ENCODE peak calls at places on chromosomes 1 and 21, in five cellular contexts. One of them, this sample, is unnamed.
A peak's percentile ranks its signal among the peaks of the same experiment; 100 is the strongest.

GRCh38 chr1:116175621-116176020 is 64.4 kb downstream of the MAB21L3 start:
- DNase-seq in A549: no peak
- DNase-seq in breast epithelium: no peak
- DNase-seq in neuronal stem cell: no peak
- DNase-seq in prostate gland: no peak
- DNase-seq in this sample: no peak

GRCh38 chr1:112704511-112704907 is 2.4 kb downstream of the RHOC start:
- DNase-seq in A549: no peak
- DNase-seq in neuronal stem cell: no peak
- DNase-seq in breast epithelium: no peak
- DNase-seq in prostate gland: no peak
- DNase-seq in this sample: no peak

GRCh38 chr1:117501275-117501674 is 104.6 kb upstream of the TENT5C start:
- DNase-seq in prostate gland: no peak
- DNase-seq in A549: no peak
- DNase-seq in breast epithelium: no peak
- DNase-seq in neuronal stem cell: no peak
- DNase-seq in this sample: no peak

GRCh38 chr21:42567181-42567560 is 53.5 kb downstream of the SLC37A1 start:
- DNase-seq in A549: no peak
- DNase-seq in neuronal stem cell: no peak
- DNase-seq in breast epithelium: no peak
- DNase-seq in prostate gland: no peak
- DNase-seq in this sample: no peak

GRCh38 chr1:57019240-57019805 is 53.5 kb upstream of the C8B start:
- DNase-seq in A549: no peak
- DNase-seq in neuronal stem cell: no peak
- DNase-seq in breast epithelium: no peak
- DNase-seq in prostate gland: no peak
- DNase-seq in this sample: no peak

GRCh38 chr1:100566300-100566699 is 28.4 kb downstream of the GPR88 start:
- DNase-seq in A549: no peak
- DNase-seq in prostate gland: no peak
- DNase-seq in breast epithelium: no peak
- DNase-seq in neuronal stem cell: no peak
- DNase-seq in this sample: no peak

GRCh38 chr1:150863765-150864164 is 12.6 kb downstream of the ARNT start:
- DNase-seq in A549: no peak
- DNase-seq in breast epithelium: no peak
- DNase-seq in prostate gland: no peak
- DNase-seq in neuronal stem cell: no peak
- DNase-seq in this sample: no peak

GRCh38 chr1:6038603-6039002 is 7.1 kb upstream of the KCNAB2 start:
- DNase-seq in neuronal stem cell: no peak
- DNase-seq in A549: no peak
- DNase-seq in breast epithelium: no peak
- DNase-seq in prostate gland: no peak
- DNase-seq in this sample: no peak

GRCh38 chr1:152859696-152860095 is at the start of gene LCE7A:
- DNase-seq in prostate gland: no peak
- DNase-seq in neuronal stem cell: no peak
- DNase-seq in breast epithelium: no peak
- DNase-seq in A549: no peak
- DNase-seq in this sample: no peak
- H3K9me3 ChIP-seq in prostate gland: no peaks in the 10 kb centered on the region
- H3K9me3 ChIP-seq in neuronal stem cell: no peaks in the 10 kb centered on the region
- H3K9me3 ChIP-seq in breast epithelium: no peaks in the 10 kb centered on the region
- H3K9me3 ChIP-seq in A549: no peaks in the 10 kb centered on the region
- H3K9me3 ChIP-seq in this sample: no peaks in the 10 kb centered on the region

GRCh38 chr1:220818421-220819173 is 31.9 kb downstream of the MTARC1 start:
- DNase-seq in breast epithelium: no peak
- DNase-seq in prostate gland: no peak
- DNase-seq in A549: no peak
- DNase-seq in neuronal stem cell: no peak
- DNase-seq in this sample: peak; percentile 62

GRCh38 chr1:220824031-220824989 is 37.6 kb downstream of the MTARC1 start:
- DNase-seq in breast epithelium: no peak
- DNase-seq in A549: no peak
- DNase-seq in neuronal stem cell: no peak
- DNase-seq in prostate gland: no peak
- DNase-seq in this sample: no peak

GRCh38 chr1:220815409-220815808 is 28.7 kb downstream of the MTARC1 start:
- DNase-seq in prostate gland: no peak
- DNase-seq in breast epithelium: no peak
- DNase-seq in neuronal stem cell: no peak
- DNase-seq in A549: no peak
- DNase-seq in this sample: no peak

GRCh38 chr1:220817907-220818306 is 31.2 kb downstream of the MTARC1 start:
- DNase-seq in prostate gland: no peak
- DNase-seq in breast epithelium: no peak
- DNase-seq in A549: no peak
- DNase-seq in neuronal stem cell: no peak
- DNase-seq in this sample: no peak

DNA sequence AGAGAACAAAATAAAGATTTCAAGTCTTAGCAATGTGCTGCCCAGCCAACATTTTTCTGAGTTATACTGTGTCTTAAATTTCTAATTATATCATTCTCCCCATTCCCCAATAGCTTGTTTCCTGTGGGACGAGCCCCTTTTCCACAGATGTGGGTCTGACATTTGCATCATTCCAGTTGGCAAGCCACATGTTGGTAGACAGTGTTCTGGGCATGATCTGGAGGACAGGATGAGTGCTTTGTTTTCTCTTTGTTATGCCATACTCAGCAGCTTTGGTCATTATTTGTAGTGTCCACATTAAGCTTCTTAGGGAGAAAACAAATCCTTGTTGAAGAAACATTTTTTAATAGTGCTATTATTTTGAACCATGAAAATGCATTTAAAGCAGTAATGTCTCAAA is 32.9 kb downstream of the MTARC1 start:
- DNase-seq in breast epithelium: no peak
- DNase-seq in prostate gland: no peak
- DNase-seq in neuronal stem cell: no peak
- DNase-seq in A549: no peak
- DNase-seq in this sample: no peak
- H3K9me3 ChIP-seq in breast epithelium: no peaks in the 10 kb centered on the region
- H3K9me3 ChIP-seq in prostate gland: no peaks in the 10 kb centered on the region
- H3K9me3 ChIP-seq in neuronal stem cell: no peaks in the 10 kb centered on the region
- H3K9me3 ChIP-seq in A549: no peaks in the 10 kb centered on the region
- H3K9me3 ChIP-seq in this sample: no peaks in the 10 kb centered on the region

GRCh38 chr1:152747831-152748230 is 10.0 kb upstream of the KPRP start:
- DNase-seq in neuronal stem cell: no peak
- DNase-seq in breast epithelium: no peak
- DNase-seq in prostate gland: no peak
- DNase-seq in A549: no peak
- DNase-seq in this sample: no peak
- H3K9me3 ChIP-seq in neuronal stem cell: no peaks in the 10 kb centered on the region
- H3K9me3 ChIP-seq in breast epithelium: no peaks in the 10 kb centered on the region
- H3K9me3 ChIP-seq in prostate gland: no peaks in the 10 kb centered on the region
- H3K9me3 ChIP-seq in A549: no peaks in the 10 kb centered on the region
- H3K9me3 ChIP-seq in this sample: no peaks in the 10 kb centered on the region

GRCh38 chr21:39535646-39536437 is 76.9 kb upstream of the B3GALT5 start:
- DNase-seq in prostate gland: no peak
- DNase-seq in breast epithelium: no peak
- DNase-seq in neuronal stem cell: no peak
- DNase-seq in A549: no peak
- DNase-seq in this sample: no peak
- H3K9me3 ChIP-seq in prostate gland: no peaks in the 10 kb centered on the region
- H3K9me3 ChIP-seq in breast epithelium: no peaks in the 10 kb centered on the region
- H3K9me3 ChIP-seq in neuronal stem cell: no peaks in the 10 kb centered on the region
- H3K9me3 ChIP-seq in A549: no peaks in the 10 kb centered on the region
- H3K9me3 ChIP-seq in this sample: no peaks in the 10 kb centered on the region

GRCh38 chr1:3145489-3146325 is 76.7 kb downstream of the PRDM16 start:
- DNase-seq in breast epithelium: no peak
- DNase-seq in A549: no peak
- DNase-seq in neuronal stem cell: no peak
- DNase-seq in prostate gland: no peak
- DNase-seq in this sample: no peak

GRCh38 chr1:3148171-3148570 is 79.2 kb downstream of the PRDM16 start:
- DNase-seq in neuronal stem cell: no peak
- DNase-seq in A549: no peak
- DNase-seq in breast epithelium: no peak
- DNase-seq in prostate gland: no peak
- DNase-seq in this sample: no peak

GRCh38 chr1:3146458-3146857 is 77.5 kb downstream of the PRDM16 start:
- DNase-seq in A549: no peak
- DNase-seq in neuronal stem cell: no peak
- DNase-seq in prostate gland: no peak
- DNase-seq in breast epithelium: no peak
- DNase-seq in this sample: no peak

GRCh38 chr1:3149277-3149676 is 80.3 kb downstream of the PRDM16 start:
- DNase-seq in neuronal stem cell: no peak
- DNase-seq in breast epithelium: no peak
- DNase-seq in prostate gland: no peak
- DNase-seq in A549: no peak
- DNase-seq in this sample: no peak

GRCh38 chr1:3146907-3147306 is 77.9 kb downstream of the PRDM16 start:
- DNase-seq in A549: no peak
- DNase-seq in neuronal stem cell: no peak
- DNase-seq in prostate gland: no peak
- DNase-seq in breast epithelium: no peak
- DNase-seq in this sample: no peak
- H3K9me3 ChIP-seq in A549: no peaks in the 10 kb centered on the region
- H3K9me3 ChIP-seq in neuronal stem cell: no peaks in the 10 kb centered on the region
- H3K9me3 ChIP-seq in prostate gland: no peaks in the 10 kb centered on the region
- H3K9me3 ChIP-seq in breast epithelium: no peaks in the 10 kb centered on the region
- H3K9me3 ChIP-seq in this sample: no peaks in the 10 kb centered on the region

GRCh38 chr1:83016354-83016753 is 982.6 kb downstream of the TTLL7 start:
- DNase-seq in breast epithelium: no peak
- DNase-seq in A549: no peak
- DNase-seq in prostate gland: no peak
- DNase-seq in neuronal stem cell: no peak
- DNase-seq in this sample: no peak
- H3K9me3 ChIP-seq in breast epithelium: no peaks in the 10 kb centered on the region
- H3K9me3 ChIP-seq in A549: no peaks in the 10 kb centered on the region
- H3K9me3 ChIP-seq in prostate gland: no peaks in the 10 kb centered on the region
- H3K9me3 ChIP-seq in neuronal stem cell: peaks cover 13% of the 10 kb centered on the region
- H3K9me3 ChIP-seq in this sample: no peaks in the 10 kb centered on the region

GRCh38 chr21:22728091-22728490 is 1729.9 kb downstream of the NCAM2 start:
- DNase-seq in neuronal stem cell: no peak
- DNase-seq in A549: no peak
- DNase-seq in prostate gland: no peak
- DNase-seq in breast epithelium: no peak
- DNase-seq in this sample: no peak
- H3K9me3 ChIP-seq in neuronal stem cell: no peaks in the 10 kb centered on the region
- H3K9me3 ChIP-seq in A549: no peaks in the 10 kb centered on the region
- H3K9me3 ChIP-seq in prostate gland: no peaks in the 10 kb centered on the region
- H3K9me3 ChIP-seq in breast epithelium: no peaks in the 10 kb centered on the region
- H3K9me3 ChIP-seq in this sample: no peaks in the 10 kb centered on the region

This sample was measured in cardiac muscle cell.